ENCODE peak calls at places on chromosomes 11 and 22, in six cellular contexts. One of them, this sample, is unnamed.

GRCh38 chr11:86617502-86617901 is 54.9 kb downstream of the ME3 start:
- DNase-seq in Caco-2: no peak
- DNase-seq in DMS153: no peak
- DNase-seq in stimulated activated CD8-positive, alpha-beta memory T cell treated with anti-CD3 and anti-CD28 coated beads, Interleukin-15, amount 100 ng/mL, for 1 hour: no peak
- DNase-seq in GM10248: no peak
- DNase-seq in colonic mucosa: no peak
- DNase-seq in this sample: no peak

GRCh38 chr11:121700968-121701367 is 248.2 kb upstream of the SORL1-AS1 start:
- DNase-seq in DMS153: no peak
- DNase-seq in GM10248: no peak
- DNase-seq in Caco-2: no peak
- DNase-seq in colonic mucosa: no peak
- DNase-seq in stimulated activated CD8-positive, alpha-beta memory T cell treated with anti-CD3 and anti-CD28 coated beads, Interleukin-15, amount 100 ng/mL, for 1 hour: no peak
- DNase-seq in this sample: no peak

GRCh38 chr11:62543680-62544444 is 2.7 kb downstream of the AHNAK start:
- DNase-seq in colonic mucosa: peak
- DNase-seq in DMS153: no peak
- DNase-seq in Caco-2: no peak
- DNase-seq in stimulated activated CD8-positive, alpha-beta memory T cell treated with anti-CD3 and anti-CD28 coated beads, Interleukin-15, amount 100 ng/mL, for 1 hour: no peak
- DNase-seq in GM10248: peak
- DNase-seq in this sample: no peak

GRCh38 chr11:120130991-120131760 is 6.7 kb downstream of the TRIM29 start:
- DNase-seq in Caco-2: peak
- DNase-seq in GM10248: no peak
- DNase-seq in stimulated activated CD8-positive, alpha-beta memory T cell treated with anti-CD3 and anti-CD28 coated beads, Interleukin-15, amount 100 ng/mL, for 1 hour: no peak
- DNase-seq in colonic mucosa: no peak
- DNase-seq in DMS153: no peak
- DNase-seq in this sample: peak

GRCh38 chr22:48782817-48783511 is 1044.7 kb downstream of the BRD1 start:
- DNase-seq in Caco-2: no peak
- DNase-seq in GM10248: peak
- DNase-seq in stimulated activated CD8-positive, alpha-beta memory T cell treated with anti-CD3 and anti-CD28 coated beads, Interleukin-15, amount 100 ng/mL, for 1 hour: no peak
- DNase-seq in colonic mucosa: no peak
- DNase-seq in DMS153: peak
- DNase-seq in this sample: no peak

GRCh38 chr11:128336203-128336602 is 251.2 kb downstream of the ETS1 start:
- DNase-seq in colonic mucosa: no peak
- DNase-seq in DMS153: no peak
- DNase-seq in Caco-2: peak
- DNase-seq in GM10248: no peak
- DNase-seq in stimulated activated CD8-positive, alpha-beta memory T cell treated with anti-CD3 and anti-CD28 coated beads, Interleukin-15, amount 100 ng/mL, for 1 hour: no peak
- DNase-seq in this sample: no peak

GRCh38 chr11:26247340-26247739 is 84.6 kb upstream of the ANO3 start:
- DNase-seq in DMS153: no peak
- DNase-seq in colonic mucosa: no peak
- DNase-seq in GM10248: no peak
- DNase-seq in Caco-2: no peak
- DNase-seq in stimulated activated CD8-positive, alpha-beta memory T cell treated with anti-CD3 and anti-CD28 coated beads, Interleukin-15, amount 100 ng/mL, for 1 hour: no peak
- DNase-seq in this sample: no peak

GRCh38 chr11:61797263-61797944 is 4.7 kb downstream of the FEN1 start:
- DNase-seq in stimulated activated CD8-positive, alpha-beta memory T cell treated with anti-CD3 and anti-CD28 coated beads, Interleukin-15, amount 100 ng/mL, for 1 hour: peak
- DNase-seq in Caco-2: peak
- DNase-seq in DMS153: peak
- DNase-seq in colonic mucosa: peak
- DNase-seq in GM10248: peak
- DNase-seq in this sample: peak

GRCh38 chr11:19432370-19433163 is 191.8 kb upstream of the E2F8 start:
- DNase-seq in Caco-2: no peak
- DNase-seq in DMS153: no peak
- DNase-seq in stimulated activated CD8-positive, alpha-beta memory T cell treated with anti-CD3 and anti-CD28 coated beads, Interleukin-15, amount 100 ng/mL, for 1 hour: no peak
- DNase-seq in GM10248: no peak
- DNase-seq in colonic mucosa: no peak
- DNase-seq in this sample: no peak

GRCh38 chr11:66221726-66222236 is 46.7 kb upstream of the RAB1B start:
- DNase-seq in DMS153: no peak
- DNase-seq in stimulated activated CD8-positive, alpha-beta memory T cell treated with anti-CD3 and anti-CD28 coated beads, Interleukin-15, amount 100 ng/mL, for 1 hour: no peak
- DNase-seq in colonic mucosa: no peak
- DNase-seq in Caco-2: peak
- DNase-seq in GM10248: peak
- DNase-seq in this sample: no peak

GRCh38 chr11:134638796-134639540 is 226.9 kb upstream of the B3GAT1 start:
- DNase-seq in DMS153: no peak
- DNase-seq in Caco-2: peak
- DNase-seq in GM10248: no peak
- DNase-seq in colonic mucosa: peak
- DNase-seq in stimulated activated CD8-positive, alpha-beta memory T cell treated with anti-CD3 and anti-CD28 coated beads, Interleukin-15, amount 100 ng/mL, for 1 hour: no peak
- DNase-seq in this sample: no peak

GRCh38 chr11:130548491-130548833 is 100.0 kb downstream of the ADAMTS15 start:
- DNase-seq in Caco-2: no peak
- DNase-seq in GM10248: no peak
- DNase-seq in colonic mucosa: no peak
- DNase-seq in stimulated activated CD8-positive, alpha-beta memory T cell treated with anti-CD3 and anti-CD28 coated beads, Interleukin-15, amount 100 ng/mL, for 1 hour: no peak
- DNase-seq in DMS153: no peak
- DNase-seq in this sample: no peak

GRCh38 chr11:70210516-70210915 is 7.4 kb downstream of the FADD start:
- DNase-seq in Caco-2: no peak
- DNase-seq in stimulated activated CD8-positive, alpha-beta memory T cell treated with anti-CD3 and anti-CD28 coated beads, Interleukin-15, amount 100 ng/mL, for 1 hour: no peak
- DNase-seq in colonic mucosa: no peak
- DNase-seq in DMS153: no peak
- DNase-seq in GM10248: no peak
- DNase-seq in this sample: no peak

GRCh38 chr11:62245271-62245753 is 3.3 kb downstream of the SCGB1D2 start:
- DNase-seq in colonic mucosa: peak
- DNase-seq in DMS153: no peak
- DNase-seq in GM10248: peak
- DNase-seq in stimulated activated CD8-positive, alpha-beta memory T cell treated with anti-CD3 and anti-CD28 coated beads, Interleukin-15, amount 100 ng/mL, for 1 hour: no peak
- DNase-seq in Caco-2: peak
- DNase-seq in this sample: no peak

GRCh38 chr22:35458547-35459422 is 58.8 kb downstream of the MCM5 start:
- DNase-seq in stimulated activated CD8-positive, alpha-beta memory T cell treated with anti-CD3 and anti-CD28 coated beads, Interleukin-15, amount 100 ng/mL, for 1 hour: no peak
- DNase-seq in colonic mucosa: no peak
- DNase-seq in Caco-2: no peak
- DNase-seq in DMS153: peak
- DNase-seq in GM10248: no peak
- DNase-seq in this sample: no peak

GRCh38 chr11:127898422-127899365 is 688.7 kb downstream of the ETS1 start:
- DNase-seq in colonic mucosa: no peak
- DNase-seq in GM10248: no peak
- DNase-seq in Caco-2: no peak
- DNase-seq in stimulated activated CD8-positive, alpha-beta memory T cell treated with anti-CD3 and anti-CD28 coated beads, Interleukin-15, amount 100 ng/mL, for 1 hour: no peak
- DNase-seq in DMS153: no peak
- DNase-seq in this sample: no peak

GRCh38 chr11:118544010-118544646 is 13.1 kb downstream of the TMEM25 start:
- DNase-seq in GM10248: no peak
- DNase-seq in Caco-2: no peak
- DNase-seq in DMS153: no peak
- DNase-seq in colonic mucosa: no peak
- DNase-seq in stimulated activated CD8-positive, alpha-beta memory T cell treated with anti-CD3 and anti-CD28 coated beads, Interleukin-15, amount 100 ng/mL, for 1 hour: no peak
- DNase-seq in this sample: no peak

This sample was measured in glutamatergic neuron.